ENCODE peak calls at places on chromosomes 6 and 20, in six cellular contexts. I is CD8-positive, alpha-beta memory T cell; E is stimulated activated CD4-positive, alpha-beta T cell treated with anti-CD3 and anti-CD28 coated beads, Interleukin-1b, Interleukin-23, amount 100 ng/mL, for 4 hours; G is NCI-H1092 treated with DMSO at 0.1 percent for 48 hours; S is hypothalamus; X is epithelial cell of esophagus. Y is an unnamed sample.

GRCh38 chr20:63857751-63858392 is 3.4 kb upstream of the ABHD16B start:
- DNase-seq in I (no peak), E (no peak), G (no peak), S (no peak), X (no peak), Y (no peak)

GRCh38 chr20:33896509-33896908 is 85.4 kb downstream of the CHMP4B start:
- DNase-seq in I (no peak), E (no peak), G (no peak), S (no peak), X (no peak), Y (no peak)

GRCh38 chr6:124765314-124765713 is 196.9 kb upstream of the RNF217 start:
- DNase-seq in I (no peak), E (no peak), G (no peak), S (no peak), X (no peak), Y (no peak)

GRCh38 chr6:166639921-166640320 is 12.9 kb upstream of the RPS6KA2 start:
- DNase-seq in I (no peak), E (no peak), G (no peak), S (no peak), X (no peak), Y (no peak)

GRCh38 chr6:108541843-108542795 is 18.6 kb upstream of the FOXO3 start:
- DNase-seq in I (peak), E (peak), G (peak), S (peak), X (peak), Y (peak)

GRCh38 chr20:62938105-62938888 is at the start of gene GID8:
- DNase-seq in I (peak), E (no peak), G (peak), S (no peak), X (peak), Y (no peak)

GRCh38 chr20:6606651-6607050 is 160.8 kb upstream of the BMP2 start:
- DNase-seq in I (no peak), E (no peak), G (no peak), S (no peak), X (no peak), Y (no peak)

GRCh38 chr6:159899994-159900745 is 9.4 kb downstream of the MAS1 start:
- DNase-seq in I (no peak), E (no peak), G (no peak), S (no peak), X (peak), Y (no peak)

GRCh38 chr20:8389381-8390368 is 257.6 kb downstream of the PLCB1 start:
- DNase-seq in I (no peak), E (no peak), G (peak), S (no peak), X (peak), Y (peak)

GRCh38 chr6:125099211-125100017 is 54.2 kb upstream of the TPD52L1 start:
- DNase-seq in I (no peak), E (peak), G (peak), S (no peak), X (peak), Y (peak)

GRCh38 chr20:63087236-63087871 is 80.6 kb upstream of the BHLHE23 start:
- DNase-seq in I (no peak), E (no peak), G (no peak), S (no peak), X (no peak), Y (no peak)

GRCh38 chr6:31791324-31792089 is 4.0 kb downstream of the VARS1 start:
- DNase-seq in I (no peak), E (no peak), G (peak), S (no peak), X (peak), Y (peak)

GRCh38 chr20:63518946-63519764 is 1.4 kb upstream of the PPDPF start:
- DNase-seq in I (no peak), E (no peak), G (no peak), S (no peak), X (no peak), Y (no peak)

GRCh38 chr6:124962617-124963415 is 579 bp downstream of the RNF217 start:
- DNase-seq in I (no peak), E (no peak), G (peak), S (peak), X (peak), Y (peak)

GRCh38 chr6:73614802-73615201 is 39.0 kb downstream of the SLC17A5 start:
- DNase-seq in I (no peak), E (no peak), G (no peak), S (no peak), X (no peak), Y (no peak)

GRCh38 chr6:169263836-169264608 is 10.4 kb upstream of the THBS2 start:
- DNase-seq in I (no peak), E (no peak), G (peak), S (no peak), X (peak), Y (peak)

GRCh38 chr6:42147138-42147562 is 4.7 kb upstream of the C6orf132 start:
- DNase-seq in I (no peak), E (no peak), G (no peak), S (no peak), X (no peak), Y (no peak)

GRCh38 chr6:20260360-20260759 is 48.1 kb upstream of the MBOAT1 start:
- DNase-seq in I (no peak), E (no peak), G (no peak), S (no peak), X (no peak), Y (no peak)

GRCh38 chr6:155162682-155163081 is 101.1 kb upstream of the CLDN20 start:
- DNase-seq in I (no peak), E (no peak), G (no peak), S (no peak), X (no peak), Y (no peak)

GRCh38 chr6:25036461-25036860 is 100.7 kb upstream of the RIPOR2 start:
- DNase-seq in I (no peak), E (no peak), G (no peak), S (no peak), X (no peak), Y (no peak)

GRCh38 chr20:24960861-24961260 is 11.8 kb downstream of the CST7 start:
- DNase-seq in I (no peak), E (no peak), G (no peak), S (no peak), X (peak), Y (no peak)

GRCh38 chr6:3425574-3425973 is 31.3 kb downstream of the SLC22A23 start:
- DNase-seq in I (no peak), E (no peak), G (no peak), S (no peak), X (no peak), Y (no peak)

GRCh38 chr6:3324262-3324942 is 65.7 kb downstream of the PSMG4 start:
- DNase-seq in I (no peak), E (no peak), G (no peak), S (no peak), X (peak), Y (no peak)

GRCh38 chr6:32442977-32443552 is 3.4 kb downstream of the HLA-DRA start:
- DNase-seq in I (no peak), E (no peak), G (no peak), S (no peak), X (no peak), Y (no peak)

GRCh38 chr6:30325873-30326445 is 768 bp upstream of the TRIM39 start:
- DNase-seq in I (no peak), E (peak), G (peak), S (peak), X (peak), Y (peak)

GRCh38 chr6:4973972-4974885 is 29.6 kb downstream of the RPP40 start:
- DNase-seq in I (no peak), E (no peak), G (peak), S (no peak), X (peak), Y (peak)

GRCh38 chr6:150417899-150418824 is 49.4 kb downstream of the IYD start:
- DNase-seq in I (no peak), E (no peak), G (peak), S (no peak), X (peak), Y (peak)

GRCh38 chr20:58086763-58087566 is 141.5 kb downstream of the ANKRD60 start:
- DNase-seq in I (no peak), E (no peak), G (peak), S (no peak), X (peak), Y (no peak)

GRCh38 chr20:6120491-6120988 is 2.3 kb downstream of the FERMT1 start:
- DNase-seq in I (no peak), E (no peak), G (no peak), S (no peak), X (no peak), Y (no peak)

GRCh38 chr6:150598858-150599198 is 857 bp upstream of the PLEKHG1 start:
- DNase-seq in I (no peak), E (no peak), G (no peak), S (no peak), X (no peak), Y (no peak)

GRCh38 chr20:39862613-39863012 is 826.4 kb downstream of the MAFB start:
- DNase-seq in I (no peak), E (no peak), G (no peak), S (no peak), X (no peak), Y (no peak)

GRCh38 chr6:35262596-35262995 is 3.1 kb downstream of the ZNF76 start:
- DNase-seq in I (no peak), E (no peak), G (no peak), S (no peak), X (no peak), Y (no peak)